ENCODE peak calls at places on chromosomes 4 and X, in nine cellular contexts. K is SK-N-SH, V is upper lobe of left lung, Z is transverse colon, Y is K562, X is sigmoid colon, C is esophagus muscularis mucosa, E is HepG2, O is tibial nerve. S is an unnamed sample. For H3K36me3, the result is how much of the 10 kb centered on the place peaks cover.

GRCh38 chr4:11050766-11051165 is 366.2 kb upstream of the CLNK start:
- DNase-seq in V (no peak), Z (no peak), E (no peak), X (no peak), K (no peak), C (peak), O (no peak), Y (no peak), S (no peak)

GRCh38 chrX:22060952-22061351 is 28.8 kb downstream of the PHEX start:
- DNase-seq in C (no peak), V (no peak), O (no peak), K (no peak), Z (no peak), X (no peak), E (no peak), Y (no peak), S (no peak)

GRCh38 chr4:86448891-86449290 is 89.0 kb upstream of the MAPK10 start:
- DNase-seq in Z (no peak), X (no peak), O (no peak), V (no peak), C (no peak), Y (no peak), K (no peak), E (no peak), S (no peak)

GRCh38 chrX:22686138-22686541 is 313.6 kb upstream of the DDX53 start:
- DNase-seq in C (no peak), O (peak), V (no peak), K (peak), Z (no peak), X (peak), Y (no peak), E (no peak), S (peak)

GRCh38 chr4:157804986-157805385 is 367.8 kb downstream of the GASK1B start:
- DNase-seq in O (no peak), E (peak), Y (no peak), Z (no peak), V (no peak), X (no peak), C (no peak), K (no peak), S (no peak)

GRCh38 chrX:45022144-45022543 is 149.2 kb downstream of the KDM6A start:
- DNase-seq in O (no peak), X (no peak), K (no peak), C (no peak), V (no peak), Z (no peak), Y (no peak), E (peak), S (no peak)

GRCh38 chrX:39819921-39820849 is 277.6 kb downstream of the BCOR start:
- DNase-seq in V (peak), O (peak), E (no peak), Y (no peak), Z (no peak), X (no peak), C (no peak), K (peak), S (peak)

GRCh38 chrX:119235872-119236598 is at the start of gene PGRMC1:
- DNase-seq in Y (peak), V (peak), K (peak), E (peak), C (peak), Z (peak), O (peak), X (peak), S (peak)

GRCh38 chrX:12709047-12709446 is 82.2 kb upstream of the PRPS2 start:
- DNase-seq in V (no peak), C (no peak), Y (no peak), E (no peak), K (no peak), Z (no peak), O (no peak), X (no peak), S (no peak)

GRCh38 chr4:73075832-73076231 is 6.3 kb upstream of the COX18 start:
- DNase-seq in C (no peak), K (no peak), O (no peak), X (no peak), Y (no peak), E (no peak), V (no peak), Z (no peak), S (no peak)
- H3K36me3 ChIP-seq in C (under half), K (half or more), O (under half), X (half or more), Y (half or more), E (under half), V (under half), Z (under half), S (under half)

GRCh38 chrX:7272301-7272700 is 124.3 kb upstream of the PUDP start:
- DNase-seq in K (no peak), Y (no peak), V (no peak), E (no peak), Z (no peak), X (no peak), C (no peak), O (no peak), S (no peak)
- TF ChIP-seq EP300 in K (no peak), Y (no peak), V (no peak), E (no peak), Z (no peak), X (no peak), C (no peak), O (no peak), S (no peak)

GRCh38 chr4:45647823-45648222 is 476.0 kb downstream of the GABRG1 start:
- DNase-seq in Y (no peak), K (no peak), V (no peak), X (no peak), E (peak), O (no peak), Z (no peak), C (no peak), S (no peak)

GRCh38 chr4:45648846-45649245 is 475.0 kb downstream of the GABRG1 start:
- DNase-seq in C (no peak), V (no peak), K (no peak), Y (no peak), Z (no peak), E (no peak), X (no peak), O (no peak), S (no peak)

GRCh38 chr4:45650545-45650944 is 473.3 kb downstream of the GABRG1 start:
- DNase-seq in Y (no peak), V (no peak), Z (peak), E (no peak), O (no peak), C (no peak), X (no peak), K (no peak), S (no peak)

GRCh38 chr4:45646885-45647598 is 476.8 kb downstream of the GABRG1 start:
- DNase-seq in X (no peak), E (no peak), C (no peak), Z (no peak), K (no peak), V (no peak), O (no peak), Y (no peak), S (no peak)
- H3K27ac ChIP-seq in X (no peak), E (no peak), C (no peak), Z (peak), K (no peak), V (no peak), O (no peak), Y (no peak), S (no peak)

GRCh38 chr4:3178351-3178750 is 70.6 kb upstream of the MSANTD1 start:
- DNase-seq in O (no peak), Y (no peak), E (no peak), C (no peak), V (no peak), Z (no peak), K (no peak), X (no peak), S (no peak)

GRCh38 chr4:3174371-3175338 is 74.3 kb upstream of the MSANTD1 start:
- DNase-seq in O (no peak), K (no peak), Z (no peak), C (no peak), V (no peak), Y (no peak), E (no peak), X (no peak), S (no peak)

GRCh38 chr4:3179126-3179706 is 69.7 kb upstream of the MSANTD1 start:
- DNase-seq in Y (no peak), E (peak), X (no peak), C (no peak), K (no peak), O (no peak), V (no peak), Z (no peak), S (no peak)

GRCh38 chr4:3176625-3177229 is 72.2 kb upstream of the MSANTD1 start:
- DNase-seq in C (no peak), Z (no peak), V (no peak), E (no peak), X (no peak), O (no peak), Y (no peak), K (no peak), S (no peak)

DNA sequence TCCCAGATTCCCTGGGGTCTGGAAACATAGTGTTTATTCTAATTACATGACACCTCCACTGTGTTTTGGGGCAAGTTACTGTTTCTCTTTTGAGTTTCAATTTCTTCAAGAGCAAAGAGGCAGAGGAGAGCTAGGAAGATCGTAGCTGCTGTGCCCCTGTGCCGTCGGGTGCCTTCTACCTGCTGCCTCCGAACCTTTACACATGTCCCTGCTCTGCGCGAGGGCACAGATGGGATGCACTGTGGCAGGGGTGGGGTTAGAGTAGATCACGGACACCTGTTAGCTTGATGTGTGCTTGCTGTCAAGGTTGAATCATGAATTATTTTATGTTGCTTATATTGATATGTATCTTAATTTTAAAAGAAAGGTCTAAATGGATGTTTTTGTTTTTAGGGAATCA is 71.1 kb upstream of the MSANTD1 start:
- DNase-seq in X (no peak), O (no peak), E (no peak), C (no peak), V (no peak), Z (no peak), Y (no peak), K (no peak), S (no peak)
- H3K36me3 ChIP-seq in X (half or more), O (under half), E (under half), C (half or more), V (half or more), Z (under half), Y (under half), K (half or more), S (under half)

DNA sequence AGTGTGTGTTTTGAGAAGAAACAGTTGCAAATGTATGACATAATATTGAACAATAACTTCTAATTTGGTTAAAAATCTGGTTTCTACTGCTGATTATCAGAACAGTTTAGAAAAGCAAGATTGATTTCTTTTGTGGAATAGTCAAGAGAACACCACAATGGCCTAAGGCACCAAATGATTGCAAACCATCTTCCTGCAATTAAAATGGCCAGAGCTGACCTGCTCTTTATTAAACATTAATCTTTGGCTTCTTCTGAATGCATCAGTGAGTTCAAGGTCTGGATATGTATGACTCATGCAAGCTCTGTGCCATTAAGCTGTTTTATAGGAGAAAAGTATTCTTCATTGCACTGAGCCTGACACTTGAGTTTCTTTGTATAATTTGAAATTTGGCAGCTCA is 107.8 kb upstream of the PDHA2 start:
- DNase-seq in V (no peak), X (no peak), C (no peak), O (no peak), Z (no peak), K (peak), E (no peak), Y (no peak), S (no peak)
- TF ChIP-seq EP300 in V (no peak), X (no peak), C (no peak), O (no peak), Z (no peak), K (peak), E (no peak), Y (no peak), S (no peak)

GRCh38 chrX:108947205-108947604 is 210.8 kb upstream of the IRS4 start:
- DNase-seq in O (no peak), Y (no peak), E (no peak), Z (no peak), K (no peak), X (no peak), C (no peak), V (no peak), S (no peak)

GRCh38 chrX:108946531-108946930 is 210.2 kb upstream of the IRS4 start:
- DNase-seq in V (no peak), C (no peak), Y (no peak), Z (no peak), X (no peak), O (no peak), E (no peak), K (no peak), S (no peak)

DNA sequence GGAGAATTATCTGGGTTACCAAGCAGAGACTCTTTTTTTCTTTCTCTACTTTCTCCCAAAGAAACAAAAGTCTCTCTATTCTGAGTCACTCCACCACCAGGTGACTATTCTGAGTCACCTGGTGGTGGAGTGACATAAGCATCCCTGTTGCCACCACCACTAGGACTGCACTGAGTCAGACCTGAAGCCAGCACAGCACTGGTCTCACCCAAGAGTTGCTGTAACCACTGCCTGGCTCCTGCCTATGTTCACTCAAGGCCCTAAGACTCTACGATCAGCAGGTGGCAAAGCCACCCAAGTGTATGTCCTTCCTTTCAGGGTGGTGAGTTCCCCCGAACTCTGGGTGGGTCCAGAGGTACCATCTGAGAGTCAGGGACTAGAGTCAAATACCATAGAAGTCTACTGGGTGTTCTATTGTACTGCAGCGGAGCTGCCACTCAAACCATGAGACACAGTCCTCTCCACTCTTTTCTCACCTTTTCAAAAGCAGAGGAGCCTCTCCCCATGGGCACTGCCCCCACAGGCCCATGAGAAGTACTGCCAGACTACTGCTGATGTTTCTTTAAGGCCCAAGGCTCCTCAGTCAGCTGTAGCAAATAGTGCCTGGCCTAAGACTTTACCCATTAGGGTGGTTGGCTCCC is 209.6 kb upstream of the IRS4 start:
- DNase-seq in Z (no peak), V (no peak), Y (no peak), C (no peak), K (no peak), O (no peak), X (no peak), E (no peak), S (no peak)
- H3K27ac ChIP-seq in Z (no peak), V (no peak), Y (no peak), C (no peak), K (no peak), O (no peak), X (no peak), E (no peak), S (no peak)

GRCh38 chr4:1337951-1338751 is 8.9 kb upstream of the UVSSA start:
- DNase-seq in O (no peak), K (no peak), C (no peak), Z (no peak), E (no peak), V (no peak), Y (no peak), X (no peak), S (no peak)
- H3K36me3 ChIP-seq in O (under half), K (half or more), C (half or more), Z (under half), E (under half), V (half or more), Y (half or more), X (half or more), S (under half)

GRCh38 chr4:76987685-76988084 is 38.1 kb downstream of the SEPTIN11 start:
- DNase-seq in O (no peak), E (no peak), Z (no peak), Y (no peak), X (no peak), K (no peak), V (no peak), C (no peak), S (no peak)

GRCh38 chr4:76984127-76984526 is 34.6 kb downstream of the SEPTIN11 start:
- DNase-seq in C (no peak), K (peak), Z (no peak), E (peak), X (peak), V (no peak), Y (peak), O (no peak), S (no peak)

GRCh38 chr4:76989391-76990061 is 40.0 kb downstream of the SEPTIN11 start:
- DNase-seq in Z (peak), C (no peak), K (no peak), Y (no peak), X (no peak), O (no peak), V (no peak), E (no peak), S (no peak)

GRCh38 chr4:76984788-76985211 is 35.2 kb downstream of the SEPTIN11 start:
- DNase-seq in O (peak), X (peak), K (peak), Z (peak), V (peak), Y (no peak), C (peak), E (peak), S (peak)

GRCh38 chr4:76987153-76987562 is 37.6 kb downstream of the SEPTIN11 start:
- DNase-seq in C (no peak), E (no peak), X (peak), Z (no peak), Y (no peak), V (no peak), O (no peak), K (no peak), S (no peak)
- TF ChIP-seq EP300 in C (no peak), E (no peak), X (no peak), Z (no peak), Y (no peak), V (no peak), O (no peak), K (no peak), S (no peak)

GRCh38 chrX:64976673-64977040 is 407 bp upstream of the ZC4H2 start:
- DNase-seq in O (no peak), K (no peak), Z (no peak), C (no peak), V (no peak), E (no peak), Y (no peak), X (no peak), S (no peak)

GRCh38 chrX:64977830-64978229 is 1.6 kb upstream of the ZC4H2 start:
- DNase-seq in X (no peak), V (no peak), Y (no peak), E (peak), O (no peak), C (no peak), K (no peak), Z (no peak), S (no peak)

GRCh38 chrX:64975491-64975890 is 759 bp downstream of the ZC4H2 start:
- DNase-seq in V (peak), C (no peak), Z (peak), O (peak), Y (no peak), E (peak), K (peak), X (peak), S (peak)

GRCh38 chrX:64977051-64977450 is 801 bp upstream of the ZC4H2 start:
- DNase-seq in C (no peak), Y (no peak), O (no peak), X (no peak), Z (no peak), K (no peak), V (no peak), E (no peak), S (no peak)

DNA sequence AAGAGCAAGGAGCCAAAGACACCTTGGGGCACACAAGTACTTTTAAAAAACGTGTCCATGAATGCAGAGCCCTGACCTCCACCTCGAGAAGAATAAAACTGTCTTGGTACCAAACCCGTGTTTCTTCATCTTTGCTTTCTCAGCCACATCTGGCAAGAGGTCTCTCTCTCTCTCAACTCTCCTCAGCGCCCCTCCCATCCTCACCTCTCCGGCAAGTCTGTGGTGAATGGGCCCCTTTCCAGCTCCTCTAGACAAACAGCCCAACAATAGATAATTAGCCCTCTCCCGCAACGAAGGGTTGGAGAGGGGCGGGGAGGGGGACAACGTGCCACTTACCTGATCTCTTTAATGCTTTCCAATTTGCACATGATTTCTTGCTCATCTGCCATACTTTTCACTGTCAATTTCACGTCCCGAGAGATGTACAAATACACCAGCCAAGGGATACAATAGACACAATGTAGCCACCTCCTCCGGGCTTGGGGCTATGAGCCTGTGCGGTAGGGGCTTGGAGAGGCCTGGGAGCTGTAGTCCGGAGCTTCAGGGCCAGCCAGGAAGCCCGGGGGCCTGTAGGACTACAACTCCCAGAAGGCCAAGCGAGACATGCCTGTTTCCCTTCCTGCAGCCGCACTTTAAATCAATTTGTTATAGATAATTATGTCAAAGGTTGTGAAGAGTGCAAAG is at the start of gene ZC4H2:
- DNase-seq in K (peak), O (peak), E (peak), C (peak), Y (peak), V (peak), Z (peak), X (peak), S (peak)
- H3K27ac ChIP-seq in K (no peak), O (peak), E (peak), C (peak), Y (no peak), V (no peak), Z (peak), X (peak), S (no peak)